ENCODE peak calls at places on chromosome 6, in four cellular contexts. V is K562, C is WTC11, P is HepG2. H is an unnamed sample.
A peak's percentile ranks its signal among the peaks of the same experiment; 100 is the strongest.

GRCh38 chr6:636488-636887 is 20.4 kb downstream of the HUS1B start:
- DNase-seq in V (no peak), C (no peak), P (no peak), H (no peak)

GRCh38 chr6:129638055-129639019 is 71.6 kb downstream of the ARHGAP18 start:
- DNase-seq in V (no peak), C (no peak), P (peak; percentile 85), H (no peak)

GRCh38 chr6:63997727-63998126 is 362.1 kb downstream of the PHF3 start:
- DNase-seq in V (no peak), C (no peak), P (no peak), H (no peak)

GRCh38 chr6:16108996-16109658 is 19.8 kb upstream of the MYLIP start:
- DNase-seq in V (peak; percentile 72), C (no peak), P (no peak), H (no peak)

GRCh38 chr6:135922746-135923145 is 71.2 kb downstream of the PDE7B start:
- DNase-seq in V (no peak), C (no peak), P (no peak), H (no peak)

GRCh38 chr6:86537311-86537861 is 399.9 kb upstream of the HTR1E start:
- DNase-seq in V (no peak), C (no peak), P (no peak), H (no peak)

GRCh38 chr6:126100386-126100785 is 114.0 kb downstream of the TRMT11 start:
- DNase-seq in V (no peak), C (no peak), P (no peak), H (no peak)

GRCh38 chr6:119284861-119285521 is 64.6 kb downstream of the MAN1A1 start:
- DNase-seq in V (peak; percentile 38), C (peak; percentile 68), P (peak; percentile 72), H (peak; percentile 33)

GRCh38 chr6:50822078-50822476 is 3.4 kb downstream of the TFAP2B start:
- DNase-seq in V (no peak), C (no peak), P (no peak), H (no peak)

GRCh38 chr6:127328043-127328442 is 15.4 kb downstream of the ECHDC1 start:
- DNase-seq in V (no peak), C (no peak), P (no peak), H (no peak)

GRCh38 chr6:1285589-1286340 is 26.1 kb upstream of the FOXQ1 start:
- DNase-seq in V (no peak), C (no peak), P (no peak), H (no peak)

GRCh38 chr6:131754715-131755567 is 44.1 kb upstream of the CTAGE9 start:
- DNase-seq in V (no peak), C (no peak), P (peak; percentile 99), H (no peak)

GRCh38 chr6:52497652-52498408 is 77.7 kb downstream of the EFHC1 start:
- DNase-seq in V (no peak), C (no peak), P (no peak), H (no peak)

GRCh38 chr6:72783667-72784066 is 161.8 kb downstream of the KCNQ5 start:
- DNase-seq in V (no peak), C (no peak), P (no peak), H (no peak)

GRCh38 chr6:55108469-55109130 is 65.7 kb upstream of the HCRTR2 start:
- DNase-seq in V (no peak), C (peak; percentile 63), P (no peak), H (peak; percentile 14)

GRCh38 chr6:74690365-74690764 is 515.5 kb downstream of the COL12A1 start:
- DNase-seq in V (no peak), C (no peak), P (no peak), H (no peak)

GRCh38 chr6:42099340-42100028 is 42.9 kb downstream of the C6orf132 start:
- DNase-seq in V (peak; percentile 60), C (no peak), P (peak; percentile 39), H (no peak)
- TF ChIP-seq ELF4 in V (no peak), C (no peak), P (no peak), H (no peak)

GRCh38 chr6:97947841-97948240 is 664.8 kb upstream of the MMS22L start:
- DNase-seq in V (no peak), C (no peak), P (peak; percentile 1), H (no peak)
- TF ChIP-seq SP1 in V (no peak), C (no peak), P (no peak), H (no peak)

GRCh38 chr6:83546636-83547035 is 34.3 kb downstream of the PRSS35 start:
- DNase-seq in V (no peak), C (no peak), P (no peak), H (no peak)
- TF ChIP-seq ELF4 in V (no peak), C (no peak), P (no peak), H (no peak)

DNA sequence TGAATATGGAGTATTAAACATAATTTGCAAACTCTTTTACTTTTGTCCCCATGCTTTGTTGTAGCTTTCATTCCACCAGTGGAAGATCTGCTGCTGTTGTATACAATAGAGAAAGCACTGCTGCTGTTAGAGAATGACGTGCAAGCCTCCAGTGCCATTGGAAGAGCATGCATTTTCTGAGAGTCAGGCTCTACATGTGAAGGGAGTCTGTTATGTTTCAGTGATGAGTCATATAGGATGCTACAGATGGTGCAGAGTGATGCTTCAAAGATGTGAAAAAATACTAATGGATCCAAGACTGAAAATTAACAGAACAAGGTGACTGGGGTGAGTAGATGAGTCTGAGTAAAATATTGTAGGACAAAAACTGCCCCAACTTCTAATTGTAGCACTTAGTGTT is 22.4 kb upstream of the BACH2 start:
- DNase-seq in V (no peak), C (no peak), P (no peak), H (no peak)
- TF ChIP-seq SP1 in V (no peak), C (no peak), P (no peak), H (no peak)

GRCh38 chr6:54019860-54020259 is 91.4 kb upstream of the MLIP start:
- DNase-seq in V (no peak), C (no peak), P (no peak), H (no peak)

GRCh38 chr6:54017877-54018276 is 93.4 kb upstream of the MLIP start:
- DNase-seq in V (no peak), C (no peak), P (no peak), H (no peak)

GRCh38 chr6:54018722-54019121 is 92.5 kb upstream of the MLIP start:
- DNase-seq in V (no peak), C (no peak), P (no peak), H (no peak)

GRCh38 chr6:54014440-54014839 is 96.8 kb upstream of the MLIP start:
- DNase-seq in V (no peak), C (no peak), P (no peak), H (no peak)

DNA sequence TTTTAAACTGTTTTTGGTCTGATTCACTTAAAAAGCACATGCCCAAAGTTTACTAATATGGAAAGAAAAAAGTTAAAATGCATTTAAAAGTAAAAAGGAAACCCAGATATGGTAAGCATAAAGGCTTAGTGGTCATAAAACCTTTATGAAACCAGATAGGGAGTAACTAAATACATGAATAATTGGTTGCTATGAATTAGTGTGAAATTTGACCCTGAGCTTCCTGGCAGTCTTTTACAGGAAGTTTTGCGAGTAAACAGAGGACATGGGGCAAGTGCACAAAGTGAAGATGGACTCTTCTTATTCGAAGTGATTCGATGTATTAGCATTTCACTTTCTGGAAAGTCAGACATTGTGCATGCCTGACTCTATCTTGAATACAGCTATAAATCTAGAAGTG is 90.9 kb upstream of the MLIP start:
- DNase-seq in V (no peak), C (no peak), P (no peak), H (no peak)
- TF ChIP-seq ELF4 in V (no peak), C (no peak), P (no peak), H (no peak)

DNA sequence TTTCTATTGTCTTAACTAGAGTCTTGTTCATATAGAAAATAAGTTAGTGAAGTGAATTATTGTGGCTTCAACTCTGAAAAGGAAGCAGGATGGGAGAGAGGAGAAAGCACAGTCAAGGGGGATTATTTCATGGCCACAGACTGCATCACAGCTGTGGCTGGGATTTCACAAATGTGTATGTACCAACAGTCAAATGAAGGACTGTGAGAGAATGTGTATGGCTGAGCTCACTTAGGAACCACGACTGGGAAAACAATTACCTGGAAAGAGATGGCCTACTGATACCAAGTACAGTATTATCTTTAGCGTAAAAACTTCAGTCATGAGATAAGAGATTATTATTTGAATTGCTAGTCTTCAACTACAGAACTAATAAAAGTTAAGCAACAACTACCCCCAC is 54.9 kb downstream of the SESN1 start:
- DNase-seq in V (no peak), C (no peak), P (no peak), H (no peak)
- TF ChIP-seq SP1 in V (no peak), C (no peak), P (no peak), H (no peak)

GRCh38 chr6:56613247-56613851 is 29.3 kb downstream of the DST start:
- DNase-seq in V (no peak), C (no peak), P (no peak), H (no peak)

GRCh38 chr6:56620229-56620868 is 22.3 kb downstream of the DST start:
- DNase-seq in V (no peak), C (no peak), P (no peak), H (no peak)

GRCh38 chr6:56618050-56618449 is 24.6 kb downstream of the DST start:
- DNase-seq in V (peak; percentile 13), C (peak; percentile 17), P (no peak), H (no peak)

DNA sequence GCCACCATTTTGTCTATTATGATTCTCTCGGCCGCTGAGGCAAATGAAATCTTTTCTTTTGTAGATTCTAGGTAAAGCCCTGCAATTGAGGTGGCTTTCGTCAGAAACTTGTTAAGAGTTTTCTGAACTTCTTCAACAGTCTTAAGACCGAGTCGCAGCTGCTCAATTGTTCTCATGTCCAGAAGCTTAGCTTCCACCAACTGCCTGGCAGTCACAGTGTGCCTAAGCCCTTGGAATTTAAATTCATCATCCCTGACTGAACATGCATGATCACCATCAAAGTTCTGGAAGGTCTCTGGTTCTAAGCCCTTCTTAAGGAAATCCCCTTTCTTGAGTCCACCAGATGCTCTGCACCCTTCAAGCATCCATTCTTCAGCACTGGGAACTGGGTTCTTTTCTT is 25.7 kb downstream of the DST start:
- DNase-seq in V (no peak), C (no peak), P (no peak), H (no peak)
- TF ChIP-seq ELF4 in V (no peak), C (no peak), P (no peak), H (no peak)

GRCh38 chr6:45590225-45590624 is 212.5 kb upstream of the SUPT3H start:
- DNase-seq in V (no peak), C (no peak), P (no peak), H (no peak)

GRCh38 chr6:45584127-45584526 is 206.4 kb upstream of the SUPT3H start:
- DNase-seq in V (no peak), C (no peak), P (no peak), H (no peak)

GRCh38 chr6:45587229-45588060 is 209.7 kb upstream of the SUPT3H start:
- DNase-seq in V (no peak), C (no peak), P (no peak), H (no peak)

GRCh38 chr6:45589367-45589766 is 211.6 kb upstream of the SUPT3H start:
- DNase-seq in V (no peak), C (no peak), P (no peak), H (no peak)

GRCh38 chr6:45586216-45587171 is 208.8 kb upstream of the SUPT3H start:
- DNase-seq in V (no peak), C (no peak), P (no peak), H (no peak)
- TF ChIP-seq SP1 in V (no peak), C (no peak), P (no peak), H (no peak)